ENCODE peak calls at places on chromosomes 13 and 19, in nine cellular contexts. I is hepatocyte, N is IMR-90, K is thoracic aorta, B is B cell, D is GM12865, V is H9, L is prostate gland, G is neural crest cell. J is an unnamed sample.
A peak's percentile ranks its signal among the peaks of the same experiment; 100 is the strongest.

GRCh38 chr13:44365008-44365407 is 8.6 kb upstream of the SERP2 start:
- DNase-seq in I (no peak), V (no peak), G (no peak), B (no peak), K (no peak), N (peak; percentile 64), L (no peak), D (no peak), J (no peak)

GRCh38 chr13:39616087-39616694 is 13.2 kb upstream of the LHFPL6 start:
- DNase-seq in B (no peak), D (peak; percentile 74), N (peak; percentile 68), V (peak; percentile 55), L (peak; percentile 47), K (no peak), I (peak; percentile 87), G (peak; percentile 54), J (peak; percentile 64)

GRCh38 chr19:15421726-15422260 is 3.0 kb upstream of the AKAP8L start:
- DNase-seq in G (no peak), N (no peak), B (no peak), V (no peak), D (no peak), I (no peak), L (peak; percentile 45), K (no peak), J (no peak)

GRCh38 chr13:21526707-21527454 is 67.8 kb upstream of the ZDHHC20 start:
- DNase-seq in V (no peak), N (no peak), D (no peak), G (no peak), B (no peak), I (peak; percentile 15), L (no peak), K (no peak), J (no peak)

GRCh38 chr19:40284501-40285352 is at the start of gene AKT2:
- DNase-seq in G (peak; percentile 81), I (peak; percentile 89), B (peak; percentile 83), D (peak; percentile 82), N (peak; percentile 47), V (peak; percentile 88), K (no peak), L (peak; percentile 31), J (peak; percentile 77)

GRCh38 chr19:31054430-31054829 is 294.8 kb downstream of the TSHZ3 start:
- DNase-seq in D (no peak), K (no peak), V (peak; percentile 88), I (peak; percentile 44), L (peak; percentile 46), G (no peak), B (no peak), N (peak; percentile 83), J (peak; percentile 52)

GRCh38 chr13:44092053-44092452 is 212.3 kb downstream of the LACC1 start:
- DNase-seq in K (no peak), B (no peak), D (no peak), N (no peak), V (no peak), L (no peak), G (no peak), I (no peak), J (no peak)

GRCh38 chr13:94683426-94683825 is 28.9 kb downstream of the SOX21 start:
- DNase-seq in V (no peak), G (no peak), N (no peak), K (no peak), L (no peak), D (no peak), I (no peak), B (no peak), J (no peak)

GRCh38 chr19:55461974-55462628 is 659 bp upstream of the ISOC2 start:
- DNase-seq in I (no peak), G (no peak), B (no peak), V (no peak), N (peak; percentile 33), K (no peak), L (no peak), D (peak; percentile 44), J (no peak)

GRCh38 chr19:33293255-33294057 is 8.9 kb downstream of the CEBPA start:
- DNase-seq in N (peak; percentile 71), K (no peak), G (no peak), D (no peak), I (peak; percentile 80), V (no peak), B (no peak), L (peak; percentile 74), J (no peak)

GRCh38 chr13:46913757-46914156 is 16.9 kb upstream of the HTR2A start:
- DNase-seq in L (no peak), V (no peak), K (no peak), G (no peak), B (no peak), I (no peak), N (no peak), D (no peak), J (no peak)

GRCh38 chr19:35856546-35857149 is at the start of gene KIRREL2:
- DNase-seq in G (peak; percentile 60), D (no peak), N (no peak), V (peak; percentile 69), L (no peak), K (no peak), B (no peak), I (peak; percentile 21), J (peak; percentile 52)

GRCh38 chr13:113923376-113924063 is 50.4 kb downstream of the C13orf46 start:
- DNase-seq in I (no peak), L (no peak), D (no peak), G (no peak), B (no peak), V (peak; percentile 15), K (no peak), N (no peak), J (no peak)

GRCh38 chr19:17021793-17022590 is 4.6 kb downstream of the CPAMD8 start:
- DNase-seq in I (no peak), B (no peak), K (no peak), G (no peak), V (no peak), L (peak; percentile 41), D (no peak), N (peak; percentile 26), J (no peak)

GRCh38 chr13:44249439-44249838 is 124.2 kb upstream of the SERP2 start:
- DNase-seq in I (peak; percentile 49), K (no peak), V (no peak), G (no peak), L (peak; percentile 66), D (no peak), N (peak; percentile 77), B (no peak), J (no peak)

GRCh38 chr19:50266896-50267295 is 62.3 kb downstream of the KCNC3 start:
- DNase-seq in V (peak; percentile 97), G (no peak), N (no peak), B (no peak), D (peak; percentile 24), L (no peak), I (no peak), K (no peak), J (no peak)

GRCh38 chr19:48491793-48492123 is 19.9 kb downstream of the LMTK3 start:
- DNase-seq in G (no peak), D (no peak), N (no peak), I (no peak), V (peak; percentile 98), L (no peak), B (no peak), K (no peak), J (no peak)

GRCh38 chr13:98349731-98350305 is 172.7 kb upstream of the RNF113B start:
- DNase-seq in B (no peak), I (peak; percentile 34), K (no peak), G (no peak), L (no peak), N (no peak), D (no peak), V (peak; percentile 80), J (peak; percentile 43)

GRCh38 chr19:13013649-13014048 is 18.4 kb downstream of the NFIX start:
- DNase-seq in N (no peak), G (no peak), D (no peak), V (no peak), K (no peak), L (no peak), B (no peak), I (no peak), J (no peak)

GRCh38 chr19:56301886-56302620 is 12.6 kb downstream of the ZSCAN5A start:
- DNase-seq in G (no peak), I (no peak), K (no peak), N (no peak), B (no peak), L (no peak), D (no peak), V (no peak), J (no peak)

GRCh38 chr19:12913871-12914690 is 5.0 kb downstream of the SYCE2 start:
- DNase-seq in I (no peak), D (no peak), K (no peak), V (no peak), N (no peak), G (no peak), L (no peak), B (no peak), J (no peak)

GRCh38 chr13:83881917-83882625 is at the start of gene SLITRK1:
- DNase-seq in I (peak; percentile 80), N (peak; percentile 19), K (no peak), B (no peak), V (peak; percentile 91), G (peak; percentile 93), L (no peak), D (peak; percentile 26), J (peak; percentile 96)

GRCh38 chr13:37187110-37187509 is 81.6 kb upstream of the CSNK1A1L start:
- DNase-seq in N (no peak), L (no peak), G (no peak), I (no peak), B (no peak), D (no peak), V (no peak), K (no peak), J (no peak)

GRCh38 chr19:51365211-51366049 is 758 bp downstream of the ETFB start:
- DNase-seq in I (peak; percentile 81), N (peak; percentile 53), V (no peak), K (no peak), G (no peak), L (no peak), D (peak; percentile 36), B (no peak), J (no peak)
- TF ChIP-seq CTCF in I (no peak), N (no peak), V (no peak), K (no peak), G (no peak), L (no peak), D (no peak), B (no peak), J (no peak)

GRCh38 chr19:42246143-42246868 is 3.9 kb upstream of the GSK3A start:
- DNase-seq in D (no peak), I (peak; percentile 86), B (no peak), V (peak; percentile 74), N (peak; percentile 83), K (peak; percentile 55), G (no peak), L (no peak), J (peak; percentile 62)
- TF ChIP-seq CTCF in D (no peak), I (peak; percentile 60), B (no peak), V (peak; percentile 71), N (peak; percentile 90), K (peak; percentile 60), G (peak; percentile 44), L (peak; percentile 74), J (peak; percentile 14)

GRCh38 chr13:51221674-51222509 is at the start of gene FAM124A:
- DNase-seq in N (peak; percentile 4), G (no peak), V (no peak), B (no peak), I (peak; percentile 80), K (no peak), L (peak; percentile 37), D (peak; percentile 46), J (peak; percentile 71)
- TF ChIP-seq CTCF in N (peak; percentile 35), G (peak; percentile 52), V (peak; percentile 32), B (no peak), I (no peak), K (no peak), L (peak; percentile 61), D (peak; percentile 26), J (peak; percentile 23)

GRCh38 chr19:46173886-46174475 is 25.9 kb downstream of the IGFL2 start:
- DNase-seq in I (no peak), D (no peak), L (peak; percentile 26), V (no peak), K (no peak), B (no peak), N (no peak), G (no peak), J (no peak)
- TF ChIP-seq CTCF in I (no peak), D (no peak), L (no peak), V (peak; percentile 28), K (no peak), B (no peak), N (no peak), G (no peak), J (no peak)

J was measured in endothelial cell.